ENCODE peak calls at places on chromosome X, in ten cellular contexts. K is NB4, H is thyroid gland, J is cardiac muscle cell, B is kidney, M is choroid plexus epithelial cell, Q is SK-N-SH, T is endothelial cell, S is neural progenitor cell, V is GM12865. N is an unnamed sample.

GRCh38 chrX:49029876-49030275 is 13.3 kb downstream of the TFE3 start:
- DNase-seq in M (no peak), J (no peak), B (peak), S (no peak), H (peak), K (no peak), Q (no peak), T (no peak), V (no peak), N (no peak)

GRCh38 chrX:144333429-144333828 is 449.6 kb downstream of the UBE2NL start:
- DNase-seq in Q (no peak), K (no peak), B (no peak), V (no peak), J (no peak), H (no peak), S (no peak), M (no peak), T (no peak), N (no peak)

GRCh38 chrX:10235851-10236250 is 79.1 kb downstream of the CLCN4 start:
- DNase-seq in H (no peak), M (peak), V (no peak), S (no peak), K (peak), Q (no peak), T (no peak), B (no peak), J (peak), N (no peak)

GRCh38 chrX:2848806-2849420 is 20.2 kb downstream of the GYG2 start:
- DNase-seq in V (no peak), J (peak), T (no peak), S (no peak), K (peak), Q (no peak), M (peak), B (no peak), H (no peak), N (no peak)

GRCh38 chrX:138847930-138848329 is 136.4 kb upstream of the FGF13 start:
- DNase-seq in M (peak), Q (no peak), J (peak), H (no peak), B (no peak), K (peak), T (no peak), V (no peak), S (no peak), N (no peak)

GRCh38 chrX:134013092-134013497 is 27.7 kb upstream of the GPC3 start:
- DNase-seq in K (peak), Q (no peak), S (no peak), M (peak), H (no peak), V (no peak), T (no peak), J (peak), B (no peak), N (no peak)

GRCh38 chrX:40174594-40175415 is 77.0 kb upstream of the BCOR start:
- DNase-seq in B (peak), S (peak), M (peak), V (peak), J (peak), H (peak), Q (peak), T (peak), K (peak), N (peak)

GRCh38 chrX:108671526-108671925 is 64.8 kb downstream of the IRS4 start:
- DNase-seq in J (no peak), B (no peak), S (no peak), H (no peak), K (no peak), V (no peak), Q (no peak), T (no peak), M (no peak), N (no peak)

GRCh38 chrX:3609800-3610199 is 103.6 kb downstream of the PRKX start:
- DNase-seq in B (no peak), H (no peak), S (no peak), Q (no peak), T (no peak), K (no peak), V (no peak), M (peak), J (peak), N (no peak)

GRCh38 chrX:52988985-52989917 is 30.9 kb upstream of the FAM156A start:
- DNase-seq in J (no peak), Q (no peak), H (no peak), K (no peak), T (no peak), M (no peak), S (no peak), B (no peak), V (no peak), N (no peak)

GRCh38 chrX:14013074-14013473 is 16.6 kb downstream of the GEMIN8 start:
- DNase-seq in K (no peak), Q (no peak), S (no peak), H (peak), V (no peak), T (no peak), B (no peak), M (no peak), J (no peak), N (no peak)

GRCh38 chrX:9131066-9131465 is 97.1 kb upstream of the FAM9B start:
- DNase-seq in K (no peak), B (no peak), T (no peak), Q (no peak), H (no peak), J (no peak), S (no peak), M (no peak), V (no peak), N (no peak)

GRCh38 chrX:40176256-40176978 is 78.7 kb upstream of the BCOR start:
- DNase-seq in K (peak), T (peak), H (peak), V (peak), M (peak), S (peak), Q (peak), B (peak), J (peak), N (peak)

GRCh38 chrX:96183843-96184242 is 500.8 kb upstream of the DIAPH2 start:
- DNase-seq in J (peak), H (no peak), B (no peak), V (no peak), Q (no peak), T (no peak), M (peak), S (no peak), K (peak), N (no peak)

GRCh38 chrX:2756534-2756933 is 4.7 kb downstream of the XG start:
- DNase-seq in S (no peak), M (no peak), K (no peak), B (no peak), J (no peak), Q (no peak), H (no peak), T (no peak), V (no peak), N (no peak)

GRCh38 chrX:151825927-151826471 is 86.7 kb upstream of the MAGEA4 start:
- DNase-seq in H (no peak), Q (no peak), V (no peak), B (no peak), J (peak), M (peak), S (no peak), K (no peak), T (no peak), N (no peak)
- TF ChIP-seq CTCF in H (no peak), Q (peak), V (no peak), B (no peak), J (peak), M (peak), S (no peak), K (no peak), T (no peak), N (no peak)

GRCh38 chrX:73262991-73263390 is 48.3 kb upstream of the NAP1L2 start:
- DNase-seq in V (peak), J (no peak), K (peak), T (no peak), H (no peak), S (peak), M (peak), B (no peak), Q (peak), N (no peak)
- TF ChIP-seq CTCF in V (no peak), J (no peak), K (no peak), T (no peak), H (no peak), S (peak), M (peak), B (no peak), Q (peak), N (peak)

DNA sequence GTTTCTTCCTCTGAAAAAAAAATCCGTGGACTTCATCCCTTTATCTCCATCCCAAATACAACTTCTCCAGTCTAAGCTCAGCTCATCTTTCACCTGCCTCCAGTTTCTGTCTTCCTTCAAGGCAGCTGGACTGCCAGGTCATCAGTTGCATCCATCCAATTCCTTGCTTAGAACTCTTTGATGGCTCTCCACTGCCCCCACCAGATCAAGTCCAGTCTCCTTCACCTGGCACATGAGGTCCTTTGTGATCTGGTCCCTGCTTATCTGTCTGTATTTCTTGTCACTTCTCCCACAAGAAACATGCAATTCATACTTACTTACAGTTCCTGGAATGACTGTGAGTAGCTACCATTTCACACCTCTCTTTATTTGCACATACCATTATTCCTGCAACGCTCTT is 33.8 kb downstream of the OTUD6A start:
- DNase-seq in S (peak), H (peak), Q (no peak), T (peak), K (peak), V (no peak), M (peak), J (peak), B (no peak), N (no peak)
- TF ChIP-seq CTCF in S (peak), H (no peak), Q (peak), T (no peak), K (no peak), V (no peak), M (peak), J (peak), B (no peak), N (peak)

DNA sequence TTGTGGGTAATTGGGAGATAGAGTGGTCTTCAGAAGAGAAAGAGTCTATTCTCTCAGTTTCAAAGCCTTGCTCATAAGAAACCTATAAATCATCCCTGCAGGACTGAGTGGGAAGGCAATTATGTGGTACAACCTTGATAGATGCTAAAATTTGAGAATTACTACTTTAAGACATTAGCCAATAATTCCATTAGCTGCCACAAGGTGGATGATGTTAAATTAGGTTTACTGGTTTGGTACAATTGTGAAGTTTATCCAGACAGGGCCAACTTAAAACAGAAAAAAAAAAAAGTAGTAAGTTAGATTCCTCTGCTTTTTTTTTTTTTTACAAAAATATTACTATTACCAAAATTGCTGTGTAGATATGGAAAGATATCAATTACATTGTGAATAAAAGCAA is 73.2 kb upstream of the AMOT start:
- DNase-seq in V (no peak), S (no peak), B (no peak), K (no peak), J (no peak), M (no peak), Q (no peak), H (no peak), T (no peak), N (no peak)
- TF ChIP-seq CTCF in V (no peak), S (peak), B (no peak), K (no peak), J (no peak), M (no peak), Q (peak), H (no peak), T (no peak), N (peak)

GRCh38 chrX:23901805-23902204 is 5.9 kb downstream of the APOO start:
- DNase-seq in S (peak), K (peak), V (peak), T (peak), M (peak), B (no peak), J (peak), Q (peak), H (peak), N (no peak)
- TF ChIP-seq CTCF in S (peak), K (peak), V (peak), T (no peak), M (peak), B (peak), J (peak), Q (peak), H (no peak), N (peak)